ENCODE peak calls at places on chromosomes 1 and 21, in five cellular contexts. C is GM12878, X is HepG2, A is SK-N-MC, H is sigmoid colon. F is an unnamed sample. For H3K36me3, the result is how much of the 10 kb centered on the place peaks cover.

GRCh38 chr1:39620659-39621165 is 18.7 kb downstream of the HEYL start:
- DNase-seq in C (no peak), X (no peak), A (no peak), H (no peak), F (no peak)

GRCh38 chr1:3584915-3585314 is 26.4 kb downstream of the MEGF6 start:
- DNase-seq in C (no peak), X (no peak), A (no peak), H (no peak), F (no peak)

GRCh38 chr21:31265293-31265692 is 78.8 kb downstream of the TIAM1 start:
- DNase-seq in C (no peak), X (no peak), A (no peak), H (no peak), F (no peak)

GRCh38 chr1:162036156-162036555 is 12.5 kb upstream of the OLFML2B start:
- DNase-seq in C (no peak), X (no peak), A (no peak), H (no peak), F (no peak)

GRCh38 chr1:19619697-19620384 is 24.3 kb upstream of the NBL1 start:
- DNase-seq in C (no peak), X (peak), A (no peak), H (no peak), F (no peak)

GRCh38 chr1:12230549-12231275 is 882 bp downstream of the VPS13D start:
- DNase-seq in C (no peak), X (peak), A (no peak), H (peak), F (no peak)

GRCh38 chr1:233361876-233362275 is 34.4 kb downstream of the MAP3K21 start:
- DNase-seq in C (no peak), X (no peak), A (no peak), H (no peak), F (no peak)

GRCh38 chr1:51973587-51974474 is 16.7 kb downstream of the RAB3B start:
- DNase-seq in C (peak), X (no peak), A (no peak), H (no peak), F (no peak)

GRCh38 chr1:209625791-209626285 is 26.4 kb downstream of the LAMB3 start:
- DNase-seq in C (no peak), X (no peak), A (no peak), H (no peak), F (no peak)
- H3K36me3 ChIP-seq in C (under half), X (under half), A (under half), H (under half), F (under half)

DNA sequence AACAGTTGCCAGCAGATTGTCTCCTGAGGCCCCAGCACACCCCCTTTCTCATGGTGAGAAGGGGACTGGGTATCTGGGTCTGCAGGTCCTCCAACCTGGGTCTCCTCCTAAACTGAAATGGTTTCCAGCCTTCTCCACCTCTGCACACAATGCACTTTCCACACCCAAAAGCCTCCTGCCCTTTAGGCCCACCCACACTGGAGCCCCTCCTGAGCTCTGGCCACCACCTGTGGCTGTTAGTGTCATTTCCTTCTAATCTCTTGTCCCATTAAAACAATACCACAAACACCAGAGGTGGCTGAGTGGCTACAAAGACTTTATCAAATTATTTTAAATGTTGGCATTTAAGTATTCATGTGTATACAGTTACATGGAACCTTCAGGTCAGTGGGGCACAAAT is 11.5 kb downstream of the GPR3 start:
- DNase-seq in C (no peak), X (no peak), A (no peak), H (no peak), F (no peak)
- H3K27ac ChIP-seq in C (peak), X (no peak), A (peak), H (peak), F (peak)

DNA sequence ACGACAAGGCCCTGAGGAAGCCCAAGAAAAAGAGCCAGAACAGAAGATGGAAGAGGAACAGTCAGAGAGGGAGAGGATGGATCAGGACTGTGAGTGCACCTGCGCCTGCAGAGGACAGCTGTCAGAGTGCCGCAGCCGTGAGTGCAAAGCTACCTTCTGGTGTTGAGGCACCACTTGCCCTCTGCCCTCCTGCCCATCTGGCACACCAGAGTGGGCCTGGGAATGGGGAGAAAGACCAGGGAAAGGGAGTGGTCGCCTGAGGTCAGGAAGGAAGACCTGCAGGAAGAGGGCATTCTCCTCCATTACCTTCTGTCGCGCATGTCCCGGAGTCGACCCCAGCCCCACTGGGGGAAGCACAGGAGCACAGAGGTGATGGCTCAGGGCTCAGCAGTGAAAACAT is 26.2 kb downstream of the VASH2 start:
- DNase-seq in C (no peak), X (no peak), A (no peak), H (no peak), F (peak)
- TF ChIP-seq POLR2AphosphoS5 in C (no peak), X (no peak), A (no peak), H (no peak), F (no peak)

GRCh38 chr1:246798606-246799496 is 74.6 kb downstream of the SCCPDH start:
- DNase-seq in C (no peak), X (no peak), A (no peak), H (no peak), F (no peak)
- H3K36me3 ChIP-seq in C (under half), X (under half), A (under half), H (under half), F (under half)

GRCh38 chr21:45434645-45435217 is 29.8 kb downstream of the COL18A1 start:
- DNase-seq in C (no peak), X (no peak), A (no peak), H (no peak), F (no peak)

GRCh38 chr21:45433301-45433700 is 28.3 kb downstream of the COL18A1 start:
- DNase-seq in C (no peak), X (no peak), A (no peak), H (no peak), F (no peak)

GRCh38 chr21:45432575-45433255 is 27.8 kb downstream of the COL18A1 start:
- DNase-seq in C (no peak), X (peak), A (no peak), H (no peak), F (no peak)

GRCh38 chr21:45435405-45435981 is 30.5 kb downstream of the COL18A1 start:
- DNase-seq in C (no peak), X (no peak), A (no peak), H (no peak), F (no peak)

GRCh38 chr21:45433911-45434644 is 29.1 kb downstream of the COL18A1 start:
- DNase-seq in C (no peak), X (no peak), A (no peak), H (no peak), F (no peak)
- H3K27ac ChIP-seq in C (no peak), X (no peak), A (no peak), H (peak), F (peak)

GRCh38 chr21:43645414-43645891 is 13.8 kb downstream of the HSF2BP start:
- DNase-seq in C (no peak), X (peak), A (no peak), H (peak), F (no peak)
- TF ChIP-seq POLR2AphosphoS5 in C (no peak), X (no peak), A (no peak), H (no peak), F (peak)

GRCh38 chr1:28279721-28280120 is 20.4 kb downstream of the SESN2 start:
- DNase-seq in C (no peak), X (no peak), A (no peak), H (no peak), F (no peak)
- H3K36me3 ChIP-seq in C (under half), X (half or more), A (half or more), H (under half), F (half or more)

F was measured in vagina.